ENCODE peak calls at places on chromosomes 16 and 17, in seven cellular contexts. A is fibroblast of pulmonary artery, O is left ventricle myocardium inferior, V is upper lobe of right lung, F is RWPE1, G is natural killer cell, Q is ascending aorta. E is an unnamed sample.

GRCh38 chr16:79468236-79468635 is 132.3 kb downstream of the MAF start:
- DNase-seq in A (no peak), O (no peak), V (no peak), F (no peak), G (no peak), Q (no peak), E (peak; percentile 36)

GRCh38 chr17:56598471-56598870 is 5.0 kb downstream of the NOG start:
- DNase-seq in A (no peak), O (no peak), V (no peak), F (no peak), G (no peak), Q (no peak), E (no peak)

GRCh38 chr17:17993366-17993765 is 20.7 kb downstream of the DRC3 start:
- DNase-seq in A (no peak), O (no peak), V (no peak), F (no peak), G (no peak), Q (no peak), E (no peak)

GRCh38 chr16:22705799-22706198 is 108.2 kb upstream of the HS3ST2 start:
- DNase-seq in A (no peak), O (no peak), V (no peak), F (no peak), G (no peak), Q (no peak), E (no peak)

GRCh38 chr16:57998484-57998883 is 2.0 kb downstream of the ZNF319 start:
- DNase-seq in A (peak; percentile 38), O (peak; percentile 46), V (peak; percentile 86), F (peak; percentile 53), G (peak; percentile 31), Q (no peak), E (no peak)

GRCh38 chr17:6061290-6061689 is 8.9 kb upstream of the WSCD1 start:
- DNase-seq in A (peak; percentile 36), O (no peak), V (no peak), F (peak; percentile 72), G (no peak), Q (peak; percentile 81), E (no peak)

GRCh38 chr17:34435182-34435928 is 72.3 kb upstream of the CCL1 start:
- DNase-seq in A (no peak), O (no peak), V (no peak), F (no peak), G (no peak), Q (no peak), E (no peak)

GRCh38 chr16:82340531-82340930 is 170.5 kb upstream of the MPHOSPH6 start:
- DNase-seq in A (no peak), O (no peak), V (no peak), F (no peak), G (no peak), Q (no peak), E (no peak)

GRCh38 chr16:65975049-65975708 is 391.3 kb upstream of the CDH5 start:
- DNase-seq in A (peak; percentile 66), O (no peak), V (no peak), F (peak; percentile 13), G (no peak), Q (no peak), E (no peak)

DNA sequence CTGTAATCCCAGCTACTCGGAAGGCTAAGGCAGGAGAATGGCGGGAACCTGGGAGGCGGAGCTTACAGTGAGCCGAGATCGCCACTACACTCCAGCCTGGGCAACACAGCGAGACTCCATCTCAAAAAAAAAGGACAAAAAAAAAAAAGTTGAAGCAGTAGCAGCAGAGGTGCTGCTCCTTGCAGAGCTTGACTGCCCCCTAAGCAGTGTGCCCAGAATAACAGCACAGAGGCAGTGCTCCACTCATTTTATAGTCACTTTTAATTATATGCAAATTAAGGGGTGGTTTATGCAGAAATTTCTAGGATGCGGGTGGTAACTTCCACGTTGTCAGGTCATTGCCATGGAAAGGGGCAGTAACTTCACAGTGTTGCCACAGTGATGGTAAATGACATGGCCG is 54.3 kb upstream of the NOL11 start:
- DNase-seq in A (no peak), O (no peak), V (no peak), F (no peak), G (no peak), Q (no peak), E (no peak)
- TF ChIP-seq CTCF in A (no peak), O (no peak), V (no peak), F (no peak), G (no peak), Q (no peak), E (no peak)

DNA sequence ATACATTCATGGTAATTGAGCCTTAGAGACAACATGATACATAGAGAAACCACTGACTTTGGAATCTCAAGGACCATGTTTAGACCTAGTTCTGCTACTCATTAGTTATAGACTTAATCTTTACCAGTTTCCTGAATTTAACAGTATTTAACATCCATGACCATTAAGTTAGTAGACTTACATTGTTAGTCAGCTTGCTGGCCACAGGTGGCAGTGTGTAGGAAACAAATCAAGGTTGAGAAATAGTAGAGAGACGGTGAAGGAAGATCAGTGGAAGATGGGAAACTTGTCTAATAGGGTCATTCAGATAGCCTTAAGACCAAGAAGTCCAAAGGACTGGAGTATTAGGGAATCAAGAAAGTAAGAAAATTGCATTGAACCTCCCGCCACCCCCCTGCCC is 31.0 kb downstream of the OMG start:
- DNase-seq in A (no peak), O (no peak), V (no peak), F (no peak), G (no peak), Q (no peak), E (no peak)
- TF ChIP-seq CTCF in A (peak; percentile 24), O (no peak), V (peak; percentile 22), F (no peak), G (no peak), Q (no peak), E (peak; percentile 8)

GRCh38 chr17:19867654-19868395 is at the start of gene ULK2:
- DNase-seq in A (peak; percentile 77), O (peak; percentile 74), V (peak; percentile 84), F (peak; percentile 52), G (no peak), Q (peak; percentile 71), E (peak; percentile 79)

DNA sequence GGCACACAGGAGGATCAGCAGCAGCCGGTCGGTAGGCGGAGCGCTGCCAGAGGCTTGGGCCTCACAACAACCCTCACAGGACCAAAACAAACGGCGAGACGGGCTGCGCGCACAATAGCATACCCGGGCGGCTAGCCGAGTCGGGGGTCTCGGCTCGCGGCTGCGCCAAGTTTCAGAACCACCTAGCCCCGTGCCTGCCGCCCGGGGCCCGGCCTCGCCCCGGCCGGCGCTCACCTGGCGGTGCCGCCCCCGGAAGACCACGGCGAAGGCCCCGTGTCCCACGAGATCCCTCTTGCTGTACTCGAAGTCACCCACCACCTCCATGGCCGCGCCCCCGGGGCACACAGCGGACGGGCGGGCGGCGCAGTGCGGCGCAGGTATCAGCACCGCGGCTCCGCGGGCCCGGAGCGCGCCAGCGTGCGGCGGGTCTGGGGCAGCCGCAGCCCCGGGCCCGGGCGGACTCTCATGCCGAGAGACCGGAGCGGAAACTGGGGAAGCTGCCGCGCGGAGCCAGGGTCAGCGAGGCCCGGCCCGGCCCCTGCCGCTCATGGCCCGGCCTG is 562 bp downstream of the ULK2 start:
- DNase-seq in A (peak; percentile 62), O (peak; percentile 76), V (peak; percentile 88), F (peak; percentile 55), G (peak; percentile 46), Q (peak; percentile 71), E (peak; percentile 67)
- TF ChIP-seq CTCF in A (peak; percentile 33), O (peak; percentile 45), V (peak; percentile 42), F (no peak), G (no peak), Q (peak; percentile 41), E (no peak)

DNA sequence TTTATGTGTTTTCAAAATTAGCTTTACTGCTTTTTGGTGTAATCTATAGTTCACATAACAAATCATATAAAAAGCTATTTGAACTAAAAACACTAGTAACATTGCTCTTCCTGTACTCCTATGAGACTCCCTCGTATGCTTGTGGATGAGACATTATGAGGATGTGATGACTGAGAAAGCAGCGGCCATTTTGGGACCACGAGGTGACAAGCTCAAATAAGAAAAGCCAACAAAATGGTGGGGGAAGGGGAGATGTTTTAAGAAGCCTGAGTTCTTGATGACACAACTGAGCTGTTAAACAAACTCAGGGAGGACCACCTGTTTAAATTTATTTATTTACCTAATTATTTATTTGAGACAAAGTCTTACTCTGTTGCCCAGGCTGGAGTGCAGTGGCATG is 4.5 kb downstream of the CCL18 start:
- DNase-seq in A (no peak), O (no peak), V (no peak), F (no peak), G (no peak), Q (no peak), E (no peak)
- TF ChIP-seq CTCF in A (no peak), O (no peak), V (no peak), F (no peak), G (no peak), Q (no peak), E (no peak)

DNA sequence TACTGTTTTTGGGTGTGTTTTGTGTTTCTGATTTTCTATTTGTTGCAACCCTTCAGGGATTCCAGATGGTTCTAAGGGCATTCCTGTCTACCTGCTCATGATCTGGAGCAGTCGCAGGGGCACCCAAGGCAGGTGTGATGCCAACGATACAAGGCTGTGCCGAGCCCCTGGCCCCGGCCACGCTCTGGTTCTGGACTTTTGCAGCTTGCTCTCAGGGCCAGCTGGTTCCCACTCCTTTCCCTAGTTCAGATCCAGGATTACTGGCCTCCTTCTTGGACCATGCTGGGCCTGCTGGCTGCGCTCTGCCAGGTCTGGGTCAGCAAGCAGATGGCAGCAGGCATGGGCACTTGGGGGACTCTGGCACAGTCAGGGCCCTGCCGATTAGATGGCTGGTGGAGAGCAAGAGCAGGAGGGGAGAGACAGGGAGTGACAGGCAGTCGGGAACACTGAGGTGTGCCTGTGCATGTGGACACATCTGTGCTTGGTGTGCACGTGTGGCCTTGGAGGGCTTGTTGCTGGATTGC is 15.2 kb upstream of the RAP1GAP2 start:
- DNase-seq in A (no peak), O (no peak), V (no peak), F (no peak), G (no peak), Q (no peak), E (no peak)
- TF ChIP-seq CTCF in A (no peak), O (no peak), V (no peak), F (no peak), G (no peak), Q (no peak), E (no peak)

E was measured in nephron progenitor cell.